ENCODE peak calls at places on chromosome 15, in seven cellular contexts. One of them, this sample, is unnamed.

GRCh38 chr15:78384651-78385050 is 44.5 kb downstream of the CRABP1 start:
- DNase-seq in mucosa of descending colon: no peak
- DNase-seq in cardiac muscle cell: no peak
- DNase-seq in transverse colon: no peak
- DNase-seq in PC-3: no peak
- DNase-seq in lung: no peak
- DNase-seq in hepatocyte: no peak
- DNase-seq in this sample: no peak

GRCh38 chr15:65583701-65584100 is 27.2 kb downstream of the INTS14 start:
- DNase-seq in mucosa of descending colon: no peak
- DNase-seq in cardiac muscle cell: no peak
- DNase-seq in transverse colon: peak; percentile 13
- DNase-seq in PC-3: no peak
- DNase-seq in lung: no peak
- DNase-seq in hepatocyte: peak; percentile 8
- DNase-seq in this sample: no peak

GRCh38 chr15:94042163-94042954 is 189.0 kb upstream of the MCTP2 start:
- DNase-seq in mucosa of descending colon: no peak
- DNase-seq in cardiac muscle cell: no peak
- DNase-seq in transverse colon: no peak
- DNase-seq in PC-3: peak; percentile 6
- DNase-seq in lung: no peak
- DNase-seq in hepatocyte: peak; percentile 36
- DNase-seq in this sample: peak; percentile 25

GRCh38 chr15:64161688-64162477 is 939 bp downstream of the PPIB start:
- DNase-seq in mucosa of descending colon: no peak
- DNase-seq in cardiac muscle cell: no peak
- DNase-seq in transverse colon: no peak
- DNase-seq in PC-3: no peak
- DNase-seq in lung: no peak
- DNase-seq in hepatocyte: no peak
- DNase-seq in this sample: no peak

GRCh38 chr15:90187257-90187868 is 13.8 kb upstream of the SEMA4B start:
- DNase-seq in mucosa of descending colon: no peak
- DNase-seq in cardiac muscle cell: no peak
- DNase-seq in transverse colon: no peak
- DNase-seq in PC-3: no peak
- DNase-seq in lung: no peak
- DNase-seq in hepatocyte: no peak
- DNase-seq in this sample: no peak

GRCh38 chr15:77748078-77749064 is 115.7 kb upstream of the LINGO1 start:
- DNase-seq in mucosa of descending colon: no peak
- DNase-seq in cardiac muscle cell: no peak
- DNase-seq in transverse colon: no peak
- DNase-seq in PC-3: no peak
- DNase-seq in lung: no peak
- DNase-seq in hepatocyte: no peak
- DNase-seq in this sample: no peak

GRCh38 chr15:71746719-71747118 is 63.6 kb upstream of the NR2E3 start:
- DNase-seq in mucosa of descending colon: no peak
- DNase-seq in cardiac muscle cell: no peak
- DNase-seq in transverse colon: peak; percentile 46
- DNase-seq in PC-3: peak; percentile 96
- DNase-seq in lung: no peak
- DNase-seq in hepatocyte: no peak
- DNase-seq in this sample: peak; percentile 81

GRCh38 chr15:76208786-76209424 is 102.4 kb downstream of the ETFA start:
- DNase-seq in mucosa of descending colon: no peak
- DNase-seq in cardiac muscle cell: no peak
- DNase-seq in transverse colon: no peak
- DNase-seq in PC-3: no peak
- DNase-seq in lung: no peak
- DNase-seq in hepatocyte: no peak
- DNase-seq in this sample: peak; percentile 21

GRCh38 chr15:73632670-73633058 is 525 bp downstream of the NPTN start:
- DNase-seq in mucosa of descending colon: peak; percentile 75
- DNase-seq in cardiac muscle cell: peak; percentile 40
- DNase-seq in transverse colon: no peak
- DNase-seq in PC-3: no peak
- DNase-seq in lung: peak; percentile 41
- DNase-seq in hepatocyte: no peak
- DNase-seq in this sample: no peak

GRCh38 chr15:89593018-89593417 is 17.7 kb downstream of the TICRR start:
- DNase-seq in mucosa of descending colon: no peak
- DNase-seq in cardiac muscle cell: no peak
- DNase-seq in transverse colon: no peak
- DNase-seq in PC-3: no peak
- DNase-seq in lung: no peak
- DNase-seq in hepatocyte: no peak
- DNase-seq in this sample: no peak

GRCh38 chr15:76337047-76337738 is 620 bp downstream of the ISL2 start:
- DNase-seq in mucosa of descending colon: no peak
- DNase-seq in cardiac muscle cell: peak; percentile 21
- DNase-seq in transverse colon: peak; percentile 19
- DNase-seq in PC-3: peak; percentile 53
- DNase-seq in lung: no peak
- DNase-seq in hepatocyte: no peak
- DNase-seq in this sample: no peak

GRCh38 chr15:62934236-62934971 is 108.1 kb upstream of the TPM1 start:
- DNase-seq in mucosa of descending colon: no peak
- DNase-seq in cardiac muscle cell: no peak
- DNase-seq in transverse colon: no peak
- DNase-seq in PC-3: no peak
- DNase-seq in lung: no peak
- DNase-seq in hepatocyte: no peak
- DNase-seq in this sample: no peak

GRCh38 chr15:56736308-56736707 is 3.0 kb upstream of the ZNF280D start:
- DNase-seq in mucosa of descending colon: no peak
- DNase-seq in cardiac muscle cell: no peak
- DNase-seq in transverse colon: no peak
- DNase-seq in PC-3: peak; percentile 19
- DNase-seq in lung: no peak
- DNase-seq in hepatocyte: no peak
- DNase-seq in this sample: peak; percentile 22

GRCh38 chr15:76954744-76955143 is 23.2 kb downstream of the RCN2 start:
- DNase-seq in mucosa of descending colon: no peak
- DNase-seq in cardiac muscle cell: no peak
- DNase-seq in transverse colon: no peak
- DNase-seq in PC-3: no peak
- DNase-seq in lung: no peak
- DNase-seq in hepatocyte: no peak
- DNase-seq in this sample: no peak

GRCh38 chr15:35080226-35080625 is 4.9 kb downstream of the NANOGP8 start:
- DNase-seq in mucosa of descending colon: no peak
- DNase-seq in cardiac muscle cell: no peak
- DNase-seq in transverse colon: no peak
- DNase-seq in PC-3: no peak
- DNase-seq in lung: no peak
- DNase-seq in hepatocyte: no peak
- DNase-seq in this sample: no peak

GRCh38 chr15:75712668-75713337 is at the start of gene CSPG4:
- DNase-seq in mucosa of descending colon: peak; percentile 57
- DNase-seq in cardiac muscle cell: peak; percentile 89
- DNase-seq in transverse colon: peak; percentile 63
- DNase-seq in PC-3: peak; percentile 47
- DNase-seq in lung: no peak
- DNase-seq in hepatocyte: peak; percentile 86
- DNase-seq in this sample: no peak

GRCh38 chr15:92938387-92938786 is 38.3 kb downstream of the CHD2 start:
- DNase-seq in mucosa of descending colon: no peak
- DNase-seq in cardiac muscle cell: no peak
- DNase-seq in transverse colon: no peak
- DNase-seq in PC-3: no peak
- DNase-seq in lung: no peak
- DNase-seq in hepatocyte: no peak
- DNase-seq in this sample: no peak

GRCh38 chr15:38029741-38030140 is 95.3 kb downstream of the TMCO5A start:
- DNase-seq in mucosa of descending colon: no peak
- DNase-seq in cardiac muscle cell: no peak
- DNase-seq in transverse colon: no peak
- DNase-seq in PC-3: no peak
- DNase-seq in lung: no peak
- DNase-seq in hepatocyte: no peak
- DNase-seq in this sample: no peak

GRCh38 chr15:52117549-52117948 is 5.0 kb upstream of the BCL2L10 start:
- DNase-seq in mucosa of descending colon: no peak
- DNase-seq in cardiac muscle cell: no peak
- DNase-seq in transverse colon: no peak
- DNase-seq in PC-3: no peak
- DNase-seq in lung: no peak
- DNase-seq in hepatocyte: no peak
- DNase-seq in this sample: no peak

GRCh38 chr15:68578960-68579935 is at the start of gene CORO2B:
- DNase-seq in mucosa of descending colon: peak; percentile 51
- DNase-seq in cardiac muscle cell: peak; percentile 61
- DNase-seq in transverse colon: no peak
- DNase-seq in PC-3: peak; percentile 29
- DNase-seq in lung: no peak
- DNase-seq in hepatocyte: peak; percentile 54
- DNase-seq in this sample: no peak

GRCh38 chr15:68580883-68581155 is 2.0 kb downstream of the CORO2B start:
- DNase-seq in mucosa of descending colon: no peak
- DNase-seq in cardiac muscle cell: no peak
- DNase-seq in transverse colon: no peak
- DNase-seq in PC-3: no peak
- DNase-seq in lung: no peak
- DNase-seq in hepatocyte: no peak
- DNase-seq in this sample: no peak

GRCh38 chr15:68578175-68578959 is 426 bp upstream of the CORO2B start:
- DNase-seq in mucosa of descending colon: peak; percentile 72
- DNase-seq in cardiac muscle cell: peak; percentile 70
- DNase-seq in transverse colon: peak; percentile 55
- DNase-seq in PC-3: peak; percentile 32
- DNase-seq in lung: peak; percentile 45
- DNase-seq in hepatocyte: peak; percentile 78
- DNase-seq in this sample: no peak

GRCh38 chr15:68581725-68582124 is 2.9 kb downstream of the CORO2B start:
- DNase-seq in mucosa of descending colon: no peak
- DNase-seq in cardiac muscle cell: no peak
- DNase-seq in transverse colon: no peak
- DNase-seq in PC-3: no peak
- DNase-seq in lung: no peak
- DNase-seq in hepatocyte: no peak
- DNase-seq in this sample: no peak

DNA sequence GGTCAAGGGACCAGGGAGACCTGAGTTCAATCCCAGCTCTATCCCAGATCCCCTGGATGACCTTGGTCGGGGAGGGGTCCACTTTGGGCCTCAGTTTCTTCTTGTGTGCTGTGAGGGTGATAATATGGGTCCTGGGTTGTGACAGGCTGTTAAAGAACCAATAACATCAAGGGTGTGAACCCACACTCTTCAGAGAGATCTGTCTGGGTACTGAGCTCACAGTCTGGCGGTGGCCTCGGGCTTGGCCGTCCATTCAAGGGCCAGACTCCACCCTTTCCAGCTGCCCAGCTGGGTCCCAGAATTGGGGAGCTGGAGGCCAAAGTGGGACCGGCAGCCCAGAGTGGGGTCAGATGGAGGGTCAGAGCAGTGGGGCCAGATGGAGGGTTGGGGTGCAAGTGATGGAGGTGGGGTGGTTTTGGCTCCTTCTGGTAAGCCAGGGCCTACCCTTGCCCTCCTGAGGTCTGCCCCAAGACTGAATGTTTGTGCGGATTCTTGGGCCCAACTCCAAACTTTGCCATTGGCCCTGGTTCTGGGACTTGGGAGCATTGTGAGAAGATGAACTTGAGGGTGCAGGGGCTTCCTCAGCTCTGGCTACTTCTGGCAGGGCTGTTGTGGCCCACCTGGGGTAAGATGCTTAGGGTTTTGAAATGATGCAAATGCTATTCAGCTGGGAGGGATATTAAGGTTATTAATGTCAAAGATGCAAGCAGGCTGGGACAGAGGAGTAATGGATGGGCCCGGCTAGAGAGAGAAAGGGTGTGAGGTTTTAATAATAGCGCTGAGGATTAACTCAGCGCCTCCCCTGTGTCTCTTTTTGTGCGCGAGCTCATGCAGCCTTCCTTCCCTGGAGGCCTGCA is 1.5 kb downstream of the CORO2B start:
- DNase-seq in mucosa of descending colon: peak; percentile 45
- DNase-seq in cardiac muscle cell: no peak
- DNase-seq in transverse colon: no peak
- DNase-seq in PC-3: no peak
- DNase-seq in lung: no peak
- DNase-seq in hepatocyte: no peak
- DNase-seq in this sample: no peak
- H3K4me3 ChIP-seq in mucosa of descending colon: no peak overlapping the region
- H3K4me3 ChIP-seq in cardiac muscle cell: no peak overlapping the region
- H3K4me3 ChIP-seq in transverse colon: no peak overlapping the region
- H3K4me3 ChIP-seq in PC-3: no peak overlapping the region
- H3K4me3 ChIP-seq in lung: no peak overlapping the region
- H3K4me3 ChIP-seq in hepatocyte: no peak overlapping the region
- H3K4me3 ChIP-seq in this sample: no peak overlapping the region

GRCh38 chr15:59133921-59134427 is 29.0 kb downstream of the CCNB2 start:
- DNase-seq in mucosa of descending colon: no peak
- DNase-seq in cardiac muscle cell: no peak
- DNase-seq in transverse colon: no peak
- DNase-seq in PC-3: no peak
- DNase-seq in lung: no peak
- DNase-seq in hepatocyte: no peak
- DNase-seq in this sample: no peak
- H3K36me3 ChIP-seq in mucosa of descending colon: peaks cover 5% of the 10 kb centered on the region
- H3K36me3 ChIP-seq in cardiac muscle cell: peaks cover 8% of the 10 kb centered on the region
- H3K36me3 ChIP-seq in transverse colon: peaks cover 5% of the 10 kb centered on the region
- H3K36me3 ChIP-seq in PC-3: peaks cover 62% of the 10 kb centered on the region
- H3K36me3 ChIP-seq in lung: peaks cover 19% of the 10 kb centered on the region
- H3K36me3 ChIP-seq in hepatocyte: no peaks in the 10 kb centered on the region
- H3K36me3 ChIP-seq in this sample: peaks cover 10% of the 10 kb centered on the region

GRCh38 chr15:28918141-28918983 is 32.6 kb downstream of the APBA2 start:
- DNase-seq in mucosa of descending colon: no peak
- DNase-seq in cardiac muscle cell: peak; percentile 46
- DNase-seq in transverse colon: no peak
- DNase-seq in PC-3: no peak
- DNase-seq in lung: no peak
- DNase-seq in hepatocyte: peak; percentile 69
- DNase-seq in this sample: no peak
- TF ChIP-seq CTCF in mucosa of descending colon: no peak
- TF ChIP-seq CTCF in cardiac muscle cell: peak; percentile 38
- TF ChIP-seq CTCF in transverse colon: no peak
- TF ChIP-seq CTCF in PC-3: no peak
- TF ChIP-seq CTCF in lung: no peak
- TF ChIP-seq CTCF in hepatocyte: peak; percentile 47
- TF ChIP-seq CTCF in this sample: no peak

DNA sequence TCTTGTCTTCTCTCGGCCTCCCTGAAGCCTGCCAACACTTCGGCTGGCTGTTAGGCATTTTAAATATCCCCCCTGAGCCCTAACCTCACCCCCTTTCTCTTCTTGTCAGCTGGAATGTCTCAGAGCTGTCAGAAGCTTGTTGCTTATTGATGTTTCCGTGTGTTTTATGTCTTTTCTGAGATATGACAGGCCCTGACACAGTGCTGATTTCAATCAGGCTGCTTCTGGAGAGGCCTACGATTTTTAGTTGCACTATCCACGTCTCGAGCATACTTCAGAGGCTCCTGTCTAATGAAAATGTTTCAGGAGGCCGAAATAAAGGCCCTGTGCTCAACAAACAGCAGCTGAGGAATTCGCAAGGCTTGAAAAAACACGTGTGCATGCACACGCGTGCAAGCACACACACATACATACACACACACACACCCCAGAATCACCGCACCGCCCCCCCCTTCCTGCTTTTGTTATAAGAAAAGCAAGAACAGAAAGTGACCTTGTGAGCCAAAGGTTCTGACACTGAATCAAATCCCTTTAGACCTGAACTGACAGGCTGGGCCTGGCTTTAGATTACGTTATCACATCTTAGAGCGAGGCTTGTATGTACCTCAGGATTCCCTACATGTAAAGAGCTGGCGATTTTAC is 296.6 kb downstream of the NR2F2 start:
- DNase-seq in mucosa of descending colon: no peak
- DNase-seq in cardiac muscle cell: peak; percentile 52
- DNase-seq in transverse colon: no peak
- DNase-seq in PC-3: no peak
- DNase-seq in lung: no peak
- DNase-seq in hepatocyte: no peak
- DNase-seq in this sample: no peak
- H3K4me3 ChIP-seq in mucosa of descending colon: no peak overlapping the region
- H3K4me3 ChIP-seq in cardiac muscle cell: no peak overlapping the region
- H3K4me3 ChIP-seq in transverse colon: no peak overlapping the region
- H3K4me3 ChIP-seq in PC-3: no peak overlapping the region
- H3K4me3 ChIP-seq in lung: no peak overlapping the region
- H3K4me3 ChIP-seq in hepatocyte: no peak overlapping the region
- H3K4me3 ChIP-seq in this sample: no peak overlapping the region

This sample was measured in bronchial epithelial cell.